ENCODE peak calls at places on chromosomes 7 and 10, in four cellular contexts. E, N, V and C are unnamed samples.
A peak's percentile ranks its signal among the peaks of the same experiment; 100 is the strongest.

GRCh38 chr7:48390381-48391327 is 219.4 kb downstream of the ABCA13 start:
- DNase-seq in N (no peak), V (no peak), E (peak; percentile 20), C (no peak)

GRCh38 chr7:142549007-142549406 is 200.3 kb upstream of the PRSS1 start:
- DNase-seq in N (no peak), E (no peak), V (no peak), C (no peak)

GRCh38 chr10:81600185-81600584 is 274.8 kb upstream of the NRG3 start:
- DNase-seq in N (no peak), V (no peak), E (no peak), C (no peak)

GRCh38 chr10:76206797-76207352 is 775.5 kb downstream of the LRMDA start:
- DNase-seq in V (no peak), N (no peak), E (no peak), C (no peak)

GRCh38 chr10:109963439-109963838 is 40.1 kb upstream of the XPNPEP1 start:
- DNase-seq in V (no peak), E (no peak), N (no peak), C (no peak)

GRCh38 chr7:75813084-75813483 is 522 bp downstream of the CCL24 start:
- DNase-seq in N (no peak), V (no peak), E (no peak), C (no peak)

GRCh38 chr10:43299579-43299978 is 32.7 kb upstream of the RASGEF1A start:
- DNase-seq in N (no peak), E (peak; percentile 26), V (no peak), C (no peak)

GRCh38 chr10:6221971-6222751 is 19.4 kb downstream of the PFKFB3 start:
- DNase-seq in N (no peak), V (no peak), E (no peak), C (no peak)

GRCh38 chr10:17344206-17344605 is 110.2 kb downstream of the ST8SIA6 start:
- DNase-seq in N (no peak), E (no peak), V (no peak), C (no peak)

GRCh38 chr7:12685550-12685949 is 1.9 kb upstream of the ARL4A start:
- DNase-seq in V (no peak), E (no peak), N (peak; percentile 26), C (no peak)

GRCh38 chr10:122471531-122472177 is 10.3 kb downstream of the HTRA1 start:
- DNase-seq in V (no peak), N (no peak), E (no peak), C (no peak)

GRCh38 chr10:517236-517635 is 172.2 kb downstream of the DIP2C start:
- DNase-seq in V (no peak), N (no peak), E (no peak), C (no peak)

GRCh38 chr7:41643616-41644015 is 59.3 kb downstream of the INHBA start:
- DNase-seq in N (no peak), E (no peak), V (no peak), C (no peak)

GRCh38 chr10:75019360-75019759 is 92.1 kb upstream of the SAMD8 start:
- DNase-seq in V (no peak), N (no peak), E (no peak), C (no peak)

GRCh38 chr10:125866421-125867029 is 14.6 kb downstream of the DHX32 start:
- DNase-seq in E (peak; percentile 27), N (no peak), V (no peak), C (no peak)

GRCh38 chr7:103680161-103681144 is 234.4 kb upstream of the SLC26A5 start:
- DNase-seq in V (no peak), E (no peak), N (no peak), C (no peak)

GRCh38 chr7:44087914-44088838 is 5.8 kb upstream of the POLM start:
- DNase-seq in N (peak; percentile 51), V (peak; percentile 38), E (no peak), C (no peak)

GRCh38 chr10:4243651-4244050 is 458.6 kb upstream of the KLF6 start:
- DNase-seq in E (no peak), V (no peak), N (peak; percentile 41), C (no peak)

GRCh38 chr10:131842351-131843088 is 58.3 kb upstream of the PPP2R2D start:
- DNase-seq in V (peak; percentile 32), E (no peak), N (peak; percentile 5), C (peak; percentile 33)

GRCh38 chr10:84196941-84197340 is 2.6 kb downstream of the CDHR1 start:
- DNase-seq in E (peak; percentile 23), V (no peak), N (peak; percentile 58), C (peak; percentile 50)

GRCh38 chr10:36181421-36181820 is 539.3 kb upstream of the FZD8 start:
- DNase-seq in V (no peak), N (peak; percentile 19), E (no peak), C (no peak)

GRCh38 chr7:100568936-100569844 is 4.5 kb downstream of the SAP25 start:
- DNase-seq in E (peak; percentile 74), V (peak; percentile 76), N (no peak), C (peak; percentile 85)

GRCh38 chr7:154750353-154750801 is 252.5 kb downstream of the PAXIP1 start:
- DNase-seq in V (no peak), N (no peak), E (no peak), C (no peak)

GRCh38 chr7:124992881-124993562 is 63.4 kb upstream of the POT1 start:
- DNase-seq in V (no peak), E (no peak), N (no peak), C (no peak)

GRCh38 chr7:11345621-11346020 is 371.9 kb downstream of the PHF14 start:
- DNase-seq in V (no peak), E (no peak), N (no peak), C (no peak)

GRCh38 chr7:138895700-138896099 is 85.5 kb downstream of the KIAA1549 start:
- DNase-seq in V (no peak), N (no peak), E (no peak), C (no peak)

GRCh38 chr7:121313793-121314676 is 14.8 kb upstream of the WNT16 start:
- DNase-seq in V (no peak), E (peak; percentile 12), N (no peak), C (no peak)

GRCh38 chr7:79118143-79118542 is 335.3 kb downstream of the MAGI2 start:
- DNase-seq in E (no peak), V (no peak), N (no peak), C (no peak)

GRCh38 chr10:21261705-21262285 is 263.7 kb downstream of the SKIDA1 start:
- DNase-seq in E (no peak), V (no peak), N (no peak), C (no peak)

GRCh38 chr10:132714906-132715790 is 70.8 kb downstream of the NKX6-2 start:
- DNase-seq in V (peak; percentile 34), E (no peak), N (peak; percentile 5), C (no peak)

GRCh38 chr7:8500286-8500685 is 66.9 kb downstream of the NXPH1 start:
- DNase-seq in E (no peak), N (no peak), V (no peak), C (no peak)

GRCh38 chr10:5442056-5442989 is 30.0 kb downstream of the NET1 start:
- DNase-seq in V (no peak), N (no peak), E (no peak), C (no peak)

GRCh38 chr10:126892150-126892872 is 12.9 kb upstream of the DOCK1 start:
- DNase-seq in E (no peak), N (no peak), V (no peak), C (no peak)

GRCh38 chr10:129241461-129241860 is 225.6 kb upstream of the MGMT start:
- DNase-seq in E (no peak), V (no peak), N (no peak), C (no peak)

GRCh38 chr10:129244757-129245156 is 222.3 kb upstream of the MGMT start:
- DNase-seq in N (no peak), E (no peak), V (no peak), C (no peak)

DNA sequence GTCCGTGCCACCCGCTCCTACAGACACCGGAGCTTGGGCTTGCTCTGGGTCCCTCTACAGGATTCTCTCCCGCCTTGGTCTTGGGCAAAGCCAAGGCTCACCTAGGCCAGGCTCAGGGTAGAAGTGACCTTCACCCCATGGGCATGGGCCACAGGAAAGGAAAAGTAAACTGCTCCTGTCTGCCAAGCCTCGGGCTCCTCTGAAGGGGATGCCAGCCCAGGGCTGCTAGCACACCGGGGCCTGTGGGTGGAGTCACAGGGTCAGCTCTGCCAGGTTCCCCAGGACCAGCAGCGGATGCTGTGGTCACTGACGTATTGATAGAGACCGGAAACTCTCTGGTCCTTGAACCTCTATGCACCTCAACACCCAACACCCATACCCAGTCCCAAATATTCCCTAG is 222.7 kb upstream of the MGMT start:
- DNase-seq in V (no peak), N (no peak), E (no peak), C (no peak)
- TF ChIP-seq CTCF in V (no peak), N (no peak), E (no peak), C (no peak)

DNA sequence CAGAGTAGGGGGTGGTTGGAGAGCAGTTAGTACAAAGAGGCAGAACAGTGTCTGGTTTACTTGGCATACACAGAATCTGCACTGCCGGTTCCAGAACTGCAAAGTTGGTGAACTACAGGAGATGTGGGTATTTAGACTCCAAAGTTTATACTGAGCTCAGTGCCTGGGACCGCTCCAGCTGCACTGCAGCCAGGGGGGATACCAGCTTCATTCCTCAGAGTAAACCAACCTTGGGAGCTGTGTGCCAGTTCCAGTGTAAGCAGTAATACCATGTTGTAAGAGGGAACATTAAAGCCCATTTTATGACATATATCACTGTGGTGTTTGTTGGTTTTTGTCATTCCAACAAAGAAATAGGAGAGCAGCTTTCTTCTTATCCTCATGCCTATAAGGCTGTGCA is 23.4 kb downstream of the LOXL4 start:
- DNase-seq in E (no peak), V (no peak), N (no peak), C (no peak)
- H3K27ac ChIP-seq in E (no peak overlapping the region), V (no peak overlapping the region), N (no peak overlapping the region), C (no peak overlapping the region)

GRCh38 chr7:129780257-129781127 is 169.0 kb downstream of the NRF1 start:
- DNase-seq in E (peak; percentile 91), V (peak; percentile 92), N (no peak), C (peak; percentile 96)
- H3K27me3 ChIP-seq in E (peaks cover 95% of the 10 kb centered on the region), V (peaks cover 97% of the 10 kb centered on the region), N (peaks cover 100% of the 10 kb centered on the region), C (peaks cover 96% of the 10 kb centered on the region)

GRCh38 chr10:94443549-94443948 is 41.2 kb downstream of the TBC1D12 start:
- DNase-seq in N (no peak), V (no peak), E (no peak), C (no peak)

GRCh38 chr10:94440096-94440495 is 37.8 kb downstream of the TBC1D12 start:
- DNase-seq in V (no peak), N (no peak), E (no peak), C (no peak)

GRCh38 chr10:94443052-94443451 is 40.7 kb downstream of the TBC1D12 start:
- DNase-seq in V (no peak), E (no peak), N (no peak), C (no peak)

GRCh38 chr10:94439275-94439861 is 37.0 kb downstream of the TBC1D12 start:
- DNase-seq in N (no peak), V (no peak), E (no peak), C (no peak)
- TF ChIP-seq CTCF in N (peak; percentile 24), V (no peak), E (no peak), C (peak; percentile 5)

GRCh38 chr10:68105820-68106219 is 3.5 kb upstream of the MYPN start:
- DNase-seq in N (no peak), V (no peak), E (no peak), C (no peak)
- H3K27ac ChIP-seq in N (no peak overlapping the region), V (no peak overlapping the region), E (no peak overlapping the region), C (no peak overlapping the region)